ENCODE peak calls at places on chromosomes 4 and X, in seven cellular contexts. F is AG09319; I is stimulated activated CD8-positive, alpha-beta memory T cell treated with anti-CD3 and anti-CD28 coated beads, Interleukin-4, amount 100 ng/mL, for 24 hours; Z is RWPE1; M is body of pancreas; C is iris pigment epithelial cell; A is HT1080. O is an unnamed sample.
A peak's percentile ranks its signal among the peaks of the same experiment; 100 is the strongest.

GRCh38 chr4:150578745-150579470 is 3.0 kb upstream of the MAB21L2 start:
- DNase-seq in F (no peak), I (no peak), Z (no peak), M (peak; percentile 15), C (peak; percentile 48), A (no peak), O (no peak)

GRCh38 chr4:85496933-85497332 is 22.0 kb downstream of the ARHGAP24 start:
- DNase-seq in F (no peak), I (no peak), Z (peak; percentile 67), M (no peak), C (peak; percentile 83), A (peak; percentile 66), O (no peak)

GRCh38 chr4:1794809-1795303 is 1.8 kb downstream of the FGFR3 start:
- DNase-seq in F (no peak), I (no peak), Z (no peak), M (no peak), C (no peak), A (no peak), O (no peak)

GRCh38 chr4:18202510-18202909 is 181.0 kb upstream of the LCORL start:
- DNase-seq in F (no peak), I (no peak), Z (no peak), M (no peak), C (no peak), A (no peak), O (no peak)

GRCh38 chrX:152806035-152806434 is 24.5 kb downstream of the CETN2 start:
- DNase-seq in F (no peak), I (no peak), Z (no peak), M (no peak), C (no peak), A (peak; percentile 74), O (no peak)

GRCh38 chr4:185748901-185749390 is 63.0 kb downstream of the SORBS2 start:
- DNase-seq in F (no peak), I (no peak), Z (no peak), M (no peak), C (no peak), A (no peak), O (no peak)

GRCh38 chrX:126985960-126986359 is 166.4 kb downstream of the PRR32 start:
- DNase-seq in F (no peak), I (no peak), Z (no peak), M (no peak), C (no peak), A (no peak), O (no peak)

GRCh38 chrX:136619889-136620505 is 28.0 kb upstream of the CD40LG start:
- DNase-seq in F (no peak), I (no peak), Z (no peak), M (no peak), C (no peak), A (peak; percentile 25), O (no peak)

GRCh38 chrX:139058831-139059495 is 347.4 kb upstream of the FGF13 start:
- DNase-seq in F (no peak), I (no peak), Z (peak; percentile 19), M (no peak), C (peak; percentile 44), A (peak; percentile 79), O (peak; percentile 64)

GRCh38 chr4:48047896-48048295 is 31.3 kb downstream of the NIPAL1 start:
- DNase-seq in F (no peak), I (no peak), Z (no peak), M (peak; percentile 73), C (no peak), A (no peak), O (no peak)

GRCh38 chrX:84187501-84188319 is at the start of gene RPS6KA6:
- DNase-seq in F (no peak), I (no peak), Z (no peak), M (peak; percentile 34), C (peak; percentile 20), A (peak; percentile 0), O (no peak)

GRCh38 chrX:109890910-109891502 is 111.9 kb upstream of the TMEM164 start:
- DNase-seq in F (no peak), I (peak; percentile 16), Z (peak; percentile 41), M (peak; percentile 71), C (peak; percentile 61), A (peak; percentile 45), O (peak; percentile 0)

GRCh38 chr4:4203688-4204400 is 22.9 kb downstream of the OTOP1 start:
- DNase-seq in F (no peak), I (no peak), Z (no peak), M (no peak), C (no peak), A (no peak), O (no peak)

GRCh38 chrX:107571296-107571998 is 56.9 kb upstream of the PRPS1 start:
- DNase-seq in F (peak; percentile 52), I (no peak), Z (peak; percentile 84), M (no peak), C (peak; percentile 94), A (peak; percentile 91), O (peak; percentile 82)

GRCh38 chr4:1177274-1178141 is 5.1 kb upstream of the SPON2 start:
- DNase-seq in F (no peak), I (peak; percentile 47), Z (peak; percentile 51), M (peak; percentile 13), C (no peak), A (peak; percentile 11), O (no peak)

GRCh38 chr4:153341575-153342090 is 2.9 kb upstream of the MND1 start:
- DNase-seq in F (no peak), I (no peak), Z (no peak), M (no peak), C (peak; percentile 71), A (peak; percentile 92), O (no peak)

GRCh38 chr4:43757147-43757546 is 691.5 kb downstream of the KCTD8 start:
- DNase-seq in F (no peak), I (no peak), Z (peak; percentile 30), M (peak; percentile 62), C (peak; percentile 1), A (peak; percentile 39), O (peak; percentile 5)

GRCh38 chr4:154044118-154044517 is 255.2 kb upstream of the SFRP2 start:
- DNase-seq in F (peak; percentile 10), I (no peak), Z (peak; percentile 16), M (no peak), C (no peak), A (no peak), O (no peak)

GRCh38 chrX:75273483-75273882 is 402 bp upstream of the UPRT start:
- DNase-seq in F (no peak), I (no peak), Z (no peak), M (peak; percentile 8), C (no peak), A (no peak), O (no peak)

GRCh38 chrX:31993635-31994034 is 921.8 kb upstream of the FTHL17 start:
- DNase-seq in F (no peak), I (no peak), Z (no peak), M (no peak), C (no peak), A (no peak), O (no peak)

GRCh38 chrX:70196961-70197805 is 19.9 kb downstream of the DGAT2L6 start:
- DNase-seq in F (peak; percentile 7), I (peak; percentile 44), Z (peak; percentile 56), M (peak; percentile 66), C (peak; percentile 55), A (peak; percentile 53), O (no peak)

GRCh38 chrX:84735025-84735424 is 232.8 kb upstream of the HDX start:
- DNase-seq in F (no peak), I (no peak), Z (no peak), M (no peak), C (peak; percentile 55), A (no peak), O (no peak)

GRCh38 chr4:185755451-185755850 is 56.5 kb downstream of the SORBS2 start:
- DNase-seq in F (no peak), I (no peak), Z (no peak), M (no peak), C (no peak), A (no peak), O (no peak)

O was measured in kidney epithelial cell.